ENCODE peak calls at places on chromosomes 11 and 22, in five cellular contexts. V is A172, N is Caki2, Q is WTC11, U is AG08395. C is an unnamed sample.

GRCh38 chr22:39612811-39613548 is 42.4 kb downstream of the CACNA1I start:
- DNase-seq in N (no peak), U (no peak), Q (no peak), V (no peak), C (no peak)

GRCh38 chr11:117511981-117512448 is 184.4 kb downstream of the CEP164 start:
- DNase-seq in U (no peak), V (no peak), N (peak; percentile 51), Q (no peak), C (no peak)

GRCh38 chr11:120128392-120129172 is 9.3 kb downstream of the TRIM29 start:
- DNase-seq in V (peak; percentile 49), N (no peak), U (peak; percentile 82), Q (no peak), C (peak; percentile 58)

GRCh38 chr11:33652001-33652400 is 48.6 kb downstream of the C11orf91 start:
- DNase-seq in V (no peak), U (peak; percentile 53), Q (no peak), N (no peak), C (no peak)

GRCh38 chr22:44755418-44755817 is 3.0 kb downstream of the ARHGAP8 start:
- DNase-seq in V (no peak), Q (no peak), U (no peak), N (no peak), C (no peak)

GRCh38 chr11:79396674-79397073 is 44.2 kb downstream of the TENM4 start:
- DNase-seq in N (no peak), Q (no peak), U (no peak), V (no peak), C (no peak)

GRCh38 chr11:101022256-101022655 is 107.4 kb downstream of the PGR start:
- DNase-seq in Q (no peak), N (no peak), U (no peak), V (no peak), C (no peak)

GRCh38 chr11:72970557-72971118 is 156.4 kb downstream of the ATG16L2 start:
- DNase-seq in N (no peak), V (no peak), Q (no peak), U (no peak), C (no peak)

GRCh38 chr11:69876013-69876412 is 56.8 kb upstream of the FGF3 start:
- DNase-seq in Q (no peak), U (no peak), N (no peak), V (no peak), C (peak; percentile 46)